ENCODE peak calls at places on chromosomes 3 and 15, in six cellular contexts. D, A, N, M, X and K are unnamed samples.
A peak's percentile ranks its signal among the peaks of the same experiment; 100 is the strongest.

GRCh38 chr3:112640864-112641751 is at the start of gene CCDC80:
- DNase-seq in N (no peak), M (peak; percentile 51), A (peak; percentile 95), X (no peak), D (no peak), K (peak; percentile 95)

GRCh38 chr15:62403164-62403809 is 238.2 kb upstream of the C2CD4B start:
- DNase-seq in D (no peak), A (peak; percentile 81), M (peak; percentile 51), N (no peak), X (no peak), K (peak; percentile 69)

GRCh38 chr15:45588199-45588910 is 1.2 kb downstream of the BLOC1S6 start:
- DNase-seq in M (no peak), D (no peak), X (no peak), A (peak; percentile 51), N (no peak), K (peak; percentile 17)

GRCh38 chr15:74062236-74062635 is 20.1 kb downstream of the GOLGA6A start:
- DNase-seq in M (no peak), A (no peak), X (no peak), D (no peak), N (no peak), K (no peak)

GRCh38 chr3:171284308-171285075 is 175.7 kb downstream of the TNIK start:
- DNase-seq in M (no peak), A (peak; percentile 98), N (no peak), X (no peak), D (peak; percentile 17), K (peak; percentile 98)

GRCh38 chr15:63749330-63749942 is 84.3 kb downstream of the HERC1 start:
- DNase-seq in N (no peak), X (no peak), A (no peak), D (no peak), M (no peak), K (no peak)

GRCh38 chr15:56821721-56822425 is 88.6 kb upstream of the ZNF280D start:
- DNase-seq in M (peak; percentile 49), N (peak; percentile 6), A (peak; percentile 86), X (peak; percentile 14), D (no peak), K (peak; percentile 91)

GRCh38 chr3:169863458-169863899 is 6.3 kb downstream of the LRRC31 start:
- DNase-seq in A (peak; percentile 69), D (peak; percentile 38), X (peak; percentile 37), M (peak; percentile 63), N (peak; percentile 25), K (peak; percentile 78)

GRCh38 chr3:170641510-170642236 is 55.8 kb upstream of the SLC7A14 start:
- DNase-seq in X (no peak), D (no peak), N (no peak), M (no peak), A (peak; percentile 6), K (peak; percentile 59)

GRCh38 chr3:119967353-119968006 is 126.8 kb downstream of the GSK3B start:
- DNase-seq in X (no peak), M (no peak), N (no peak), A (no peak), D (no peak), K (no peak)

GRCh38 chr3:89107461-89108035 is at the start of gene EPHA3:
- DNase-seq in X (peak; percentile 4), A (peak; percentile 71), D (peak; percentile 61), M (peak; percentile 55), N (peak; percentile 32), K (peak; percentile 84)

GRCh38 chr3:172449468-172450149 is 1.4 kb upstream of the GHSR start:
- DNase-seq in N (peak; percentile 53), X (no peak), A (peak; percentile 25), D (no peak), M (no peak), K (peak; percentile 45)

GRCh38 chr3:48026098-48026497 is 9.9 kb upstream of the MAP4 start:
- DNase-seq in A (no peak), M (no peak), X (no peak), N (no peak), D (no peak), K (no peak)

GRCh38 chr15:44529864-44530604 is 6.9 kb upstream of the EIF3J start:
- DNase-seq in X (no peak), A (no peak), M (no peak), D (no peak), N (no peak), K (no peak)

GRCh38 chr3:12965999-12966846 is 107.0 kb downstream of the IQSEC1 start:
- DNase-seq in N (peak; percentile 79), M (no peak), D (no peak), A (no peak), X (no peak), K (no peak)

GRCh38 chr15:39468828-39469227 is 112.1 kb upstream of the THBS1 start:
- DNase-seq in D (no peak), X (no peak), A (peak; percentile 56), M (no peak), N (no peak), K (no peak)

GRCh38 chr3:183158552-183159006 is 4.0 kb downstream of the LAMP3 start:
- DNase-seq in X (peak; percentile 37), A (peak; percentile 88), N (no peak), M (no peak), D (no peak), K (peak; percentile 83)

GRCh38 chr3:151434151-151434890 is 26.5 kb downstream of the IGSF10 start:
- DNase-seq in A (peak; percentile 94), M (no peak), X (no peak), N (no peak), D (no peak), K (peak; percentile 93)

GRCh38 chr3:117105650-117106049 is 396.1 kb downstream of the TUSC7 start:
- DNase-seq in A (peak; percentile 7), D (no peak), N (no peak), X (no peak), M (no peak), K (peak; percentile 68)

GRCh38 chr3:47288966-47289910 is 6.5 kb downstream of the KLHL18 start:
- DNase-seq in D (no peak), X (no peak), A (no peak), M (no peak), N (no peak), K (no peak)

GRCh38 chr3:190696777-190697501 is 165.6 kb downstream of the GMNC start:
- DNase-seq in A (peak; percentile 38), N (no peak), X (no peak), D (no peak), M (peak; percentile 8), K (peak; percentile 63)

GRCh38 chr3:55143928-55144671 is 216.2 kb upstream of the LRTM1 start:
- DNase-seq in N (no peak), A (peak; percentile 74), M (no peak), D (no peak), X (no peak), K (peak; percentile 27)

GRCh38 chr3:81443457-81443782 is 318.0 kb downstream of the GBE1 start:
- DNase-seq in N (no peak), A (no peak), D (no peak), X (no peak), M (no peak), K (no peak)

GRCh38 chr3:56855856-56856538 is 54.2 kb upstream of the ARHGEF3 start:
- DNase-seq in D (no peak), A (peak; percentile 57), N (no peak), X (no peak), M (no peak), K (peak; percentile 46)

GRCh38 chr3:114365909-114366308 is 72.1 kb downstream of the TIGIT start:
- DNase-seq in X (no peak), D (no peak), A (peak; percentile 28), M (no peak), N (no peak), K (peak; percentile 20)

GRCh38 chr3:37074178-37074577 is 80.9 kb downstream of the MLH1 start:
- DNase-seq in M (no peak), A (peak; percentile 86), D (no peak), N (no peak), X (no peak), K (peak; percentile 60)

GRCh38 chr15:66941791-66942190 is 123.6 kb upstream of the SMAD3 start:
- DNase-seq in A (no peak), M (no peak), D (no peak), X (no peak), N (no peak), K (no peak)

GRCh38 chr3:53187430-53187829 is 26.4 kb downstream of the PRKCD start:
- DNase-seq in D (no peak), X (no peak), M (no peak), N (no peak), A (peak; percentile 61), K (peak; percentile 49)

GRCh38 chr15:46617507-46617906 is 982.7 kb downstream of the SQOR start:
- DNase-seq in D (no peak), X (no peak), M (no peak), N (no peak), A (no peak), K (no peak)

GRCh38 chr3:5166846-5167245 is 20.7 kb upstream of the EDEM1 start:
- DNase-seq in X (no peak), N (no peak), D (no peak), M (no peak), A (no peak), K (no peak)

GRCh38 chr3:111861396-111861795 is 2.3 kb downstream of the PHLDB2 start:
- DNase-seq in X (no peak), A (peak; percentile 45), D (no peak), N (no peak), M (no peak), K (no peak)

GRCh38 chr3:55191911-55192787 is 264.3 kb upstream of the LRTM1 start:
- DNase-seq in M (peak; percentile 45), D (no peak), X (no peak), N (no peak), A (peak; percentile 91), K (peak; percentile 93)

GRCh38 chr15:54045397-54045796 is 67.2 kb downstream of the UNC13C start:
- DNase-seq in X (no peak), N (no peak), M (no peak), D (no peak), A (no peak), K (no peak)

GRCh38 chr15:53802672-53803071 is 43.2 kb upstream of the WDR72 start:
- DNase-seq in N (no peak), X (no peak), M (no peak), D (no peak), A (no peak), K (no peak)

GRCh38 chr3:115698851-115699535 is 75.7 kb downstream of the GAP43 start:
- DNase-seq in X (no peak), M (no peak), A (no peak), D (no peak), N (no peak), K (no peak)

GRCh38 chr3:111980716-111981456 is 2.1 kb downstream of the ABHD10 start:
- DNase-seq in X (no peak), M (no peak), D (no peak), N (no peak), A (no peak), K (no peak)

GRCh38 chr3:194315088-194315964 is 35.8 kb downstream of the CPN2 start:
- DNase-seq in A (peak; percentile 84), N (peak; percentile 85), M (peak; percentile 84), D (peak; percentile 73), X (peak; percentile 73), K (peak; percentile 86)

GRCh38 chr3:168998792-168999191 is 664.7 kb downstream of the MECOM start:
- DNase-seq in A (no peak), D (no peak), M (no peak), X (no peak), N (no peak), K (no peak)

GRCh38 chr3:177944228-177944661 is 592.0 kb upstream of the KCNMB2 start:
- DNase-seq in X (no peak), N (no peak), D (no peak), M (no peak), A (no peak), K (no peak)

GRCh38 chr15:82197734-82198594 is 64.6 kb downstream of the EFL1 start:
- DNase-seq in A (peak; percentile 74), M (peak; percentile 53), N (peak; percentile 50), X (peak; percentile 29), D (peak; percentile 54), K (peak; percentile 82)